ENCODE peak calls at places on chromosomes 11 and 22, in nine cellular contexts. N is HT1080; X is nucleus accumbens; E is naive thymus-derived CD4-positive, alpha-beta T cell; R is progenitor cell of endocrine pancreas; V is skeletal muscle cell; A is stimulated activated CD8-positive, alpha-beta memory T cell treated with anti-CD3 and anti-CD28 coated beads, Interleukin-4, amount 100 ng/mL, for 4 hours; J is left ventricle myocardium inferior; D is activated CD8-positive, alpha-beta memory T cell treated with anti-CD3 and anti-CD28 coated beads for 24 hours. L is an unnamed sample.

GRCh38 chr11:120828847-120829246 is 195.1 kb upstream of the TBCEL start:
- DNase-seq in J (no peak), D (no peak), A (no peak), N (no peak), R (no peak), E (no peak), X (no peak), V (no peak), L (no peak)

GRCh38 chr11:14081541-14082211 is 119.2 kb downstream of the SPON1 start:
- DNase-seq in V (no peak), N (no peak), J (no peak), E (no peak), R (no peak), A (no peak), X (no peak), D (no peak), L (no peak)

GRCh38 chr11:117366183-117366582 is 38.5 kb downstream of the CEP164 start:
- DNase-seq in V (no peak), R (no peak), X (no peak), J (no peak), N (no peak), E (no peak), A (no peak), D (no peak), L (no peak)

GRCh38 chr11:103842795-103843194 is 193.6 kb upstream of the DDI1 start:
- DNase-seq in E (no peak), J (no peak), R (no peak), X (no peak), N (no peak), A (no peak), D (no peak), V (peak; percentile 43), L (no peak)

GRCh38 chr22:44309137-44309536 is 3.6 kb downstream of the SHISAL1 start:
- DNase-seq in E (no peak), N (peak; percentile 94), J (no peak), X (no peak), A (no peak), R (no peak), V (peak; percentile 83), D (no peak), L (no peak)

GRCh38 chr11:3101921-3102640 is 44.9 kb upstream of the CARS1 start:
- DNase-seq in X (no peak), D (peak; percentile 47), J (no peak), A (no peak), V (no peak), N (no peak), E (no peak), R (no peak), L (no peak)

GRCh38 chr11:12134239-12134590 is 23.8 kb downstream of the MICAL2 start:
- DNase-seq in N (no peak), E (no peak), D (no peak), V (no peak), X (no peak), R (no peak), J (no peak), A (no peak), L (no peak)

GRCh38 chr22:27597703-27598444 is 203.7 kb downstream of the MN1 start:
- DNase-seq in J (no peak), D (no peak), V (no peak), X (no peak), N (peak; percentile 29), R (no peak), E (no peak), A (no peak), L (no peak)

GRCh38 chr11:125517116-125517804 is 21.2 kb upstream of the FEZ1 start:
- DNase-seq in R (no peak), A (no peak), N (peak; percentile 64), E (no peak), D (no peak), V (peak; percentile 56), J (no peak), X (peak; percentile 59), L (peak; percentile 68)

GRCh38 chr11:123517559-123518364 is 87.7 kb downstream of the GRAMD1B start:
- DNase-seq in D (no peak), V (no peak), J (no peak), E (no peak), X (no peak), N (no peak), R (no peak), A (no peak), L (no peak)

GRCh38 chr22:18075101-18075730 is 2.6 kb upstream of the PEX26 start:
- DNase-seq in R (no peak), E (no peak), D (no peak), N (no peak), A (no peak), X (no peak), J (no peak), V (no peak), L (no peak)

GRCh38 chr11:68643576-68643975 is 40.8 kb upstream of the GAL start:
- DNase-seq in N (no peak), X (no peak), A (no peak), J (no peak), D (no peak), V (no peak), E (no peak), R (no peak), L (no peak)

GRCh38 chr11:111949519-111950426 is 12.6 kb downstream of the DIXDC1 start:
- DNase-seq in V (no peak), R (no peak), D (no peak), A (no peak), E (no peak), X (no peak), J (no peak), N (no peak), L (no peak)

GRCh38 chr11:65013130-65013691 is 749 bp upstream of the ARL2 start:
- DNase-seq in V (peak; percentile 43), J (no peak), N (peak; percentile 87), D (no peak), R (peak; percentile 79), A (peak; percentile 83), E (no peak), X (no peak), L (peak; percentile 86)

GRCh38 chr22:37519268-37520195 is at the start of gene CARD10:
- DNase-seq in X (no peak), V (no peak), N (no peak), D (no peak), A (no peak), E (no peak), R (no peak), J (peak; percentile 50), L (no peak)

GRCh38 chr22:19723990-19724827 is 870 bp downstream of the GP1BB start:
- DNase-seq in R (peak; percentile 52), V (no peak), D (no peak), X (no peak), J (no peak), A (no peak), N (no peak), E (no peak), L (peak; percentile 59)

GRCh38 chr22:39958916-39959639 is 1.1 kb upstream of the TMA7B start:
- DNase-seq in J (no peak), D (no peak), N (no peak), X (no peak), R (no peak), E (no peak), V (no peak), A (no peak), L (no peak)

GRCh38 chr22:21632237-21632895 is at the start of gene CCDC116:
- DNase-seq in E (peak; percentile 41), R (no peak), D (peak; percentile 81), V (no peak), X (no peak), A (peak; percentile 41), J (no peak), N (peak; percentile 29), L (no peak)

GRCh38 chr22:28105396-28105795 is 186.3 kb upstream of the PITPNB start:
- DNase-seq in A (no peak), J (no peak), V (no peak), R (no peak), E (no peak), X (no peak), N (peak; percentile 58), D (no peak), L (no peak)

GRCh38 chr22:35972559-35972958 is 56.1 kb downstream of the RBFOX2 start:
- DNase-seq in X (no peak), N (peak; percentile 3), A (no peak), E (no peak), V (no peak), D (no peak), J (no peak), R (no peak), L (no peak)

GRCh38 chr11:130533113-130533803 is 84.8 kb downstream of the ADAMTS15 start:
- DNase-seq in X (no peak), N (no peak), E (no peak), V (no peak), R (no peak), J (no peak), A (no peak), D (no peak), L (no peak)

GRCh38 chr11:37916331-37916730 is 1318.3 kb upstream of the RAG2 start:
- DNase-seq in J (no peak), E (no peak), V (no peak), X (no peak), N (no peak), D (no peak), R (no peak), A (no peak), L (no peak)

GRCh38 chr11:86876716-86877234 is 76.4 kb downstream of the PRSS23 start:
- DNase-seq in E (no peak), A (no peak), V (no peak), R (no peak), N (no peak), J (no peak), X (no peak), D (no peak), L (no peak)

GRCh38 chr22:41910599-41911291 is 4.1 kb downstream of the SHISA8 start:
- DNase-seq in X (no peak), E (peak; percentile 44), V (no peak), A (no peak), D (peak; percentile 78), R (no peak), N (no peak), J (peak; percentile 56), L (no peak)

GRCh38 chr11:67316882-67317364 is 13.6 kb downstream of the SSH3 start:
- DNase-seq in R (no peak), V (no peak), X (no peak), A (no peak), J (no peak), E (no peak), N (no peak), D (no peak), L (no peak)

GRCh38 chr22:25972397-25972796 is 196.9 kb upstream of the SEZ6L start:
- DNase-seq in E (no peak), A (no peak), V (no peak), R (no peak), N (no peak), J (no peak), X (no peak), D (no peak), L (no peak)

L was measured in neural crest cell.